ENCODE peak calls at places on chromosomes 6 and 20, in ten cellular contexts. One of them, this sample, is unnamed.

GRCh38 chr6:27451660-27452390 is 21.1 kb downstream of the ZNF184 start:
- DNase-seq in brain pericyte: no peak
- DNase-seq in stimulated activated CD4-positive, alpha-beta T cell treated with anti-CD3 and anti-CD28 coated beads, Interleukin-12 subunit alpha, Interleukin-12 subunit beta, amount 100 ng/mL, for 4 hours: no peak
- DNase-seq in cerebellum: no peak
- DNase-seq in AG10803: no peak
- DNase-seq in hypothalamus: no peak
- DNase-seq in lung microvascular endothelial cell: no peak
- DNase-seq in NCI-H510A treated with DMSO at 0.1 percent for 48 hours: no peak
- DNase-seq in activated B cell treated with CpG ODN at 0.5 μM for 24 hours: no peak
- DNase-seq in T47D: no peak
- DNase-seq in this sample: no peak

GRCh38 chr6:38110407-38111025 is 291.0 kb downstream of the ZFAND3 start:
- DNase-seq in activated B cell treated with CpG ODN at 0.5 μM for 24 hours: no peak
- DNase-seq in T47D: no peak
- DNase-seq in brain pericyte: no peak
- DNase-seq in AG10803: peak; percentile 16
- DNase-seq in hypothalamus: peak; percentile 8
- DNase-seq in stimulated activated CD4-positive, alpha-beta T cell treated with anti-CD3 and anti-CD28 coated beads, Interleukin-12 subunit alpha, Interleukin-12 subunit beta, amount 100 ng/mL, for 4 hours: no peak
- DNase-seq in lung microvascular endothelial cell: peak; percentile 9
- DNase-seq in cerebellum: no peak
- DNase-seq in NCI-H510A treated with DMSO at 0.1 percent for 48 hours: peak; percentile 83
- DNase-seq in this sample: no peak

GRCh38 chr20:32970973-32971300 is 33.3 kb downstream of the SUN5 start:
- DNase-seq in lung microvascular endothelial cell: no peak
- DNase-seq in AG10803: no peak
- DNase-seq in stimulated activated CD4-positive, alpha-beta T cell treated with anti-CD3 and anti-CD28 coated beads, Interleukin-12 subunit alpha, Interleukin-12 subunit beta, amount 100 ng/mL, for 4 hours: no peak
- DNase-seq in cerebellum: no peak
- DNase-seq in hypothalamus: no peak
- DNase-seq in brain pericyte: no peak
- DNase-seq in T47D: no peak
- DNase-seq in NCI-H510A treated with DMSO at 0.1 percent for 48 hours: no peak
- DNase-seq in activated B cell treated with CpG ODN at 0.5 μM for 24 hours: no peak
- DNase-seq in this sample: no peak

GRCh38 chr20:44264287-44264686 is 17.2 kb downstream of the GDAP1L1 start:
- DNase-seq in lung microvascular endothelial cell: no peak
- DNase-seq in activated B cell treated with CpG ODN at 0.5 μM for 24 hours: no peak
- DNase-seq in cerebellum: no peak
- DNase-seq in hypothalamus: no peak
- DNase-seq in NCI-H510A treated with DMSO at 0.1 percent for 48 hours: no peak
- DNase-seq in T47D: peak; percentile 78
- DNase-seq in stimulated activated CD4-positive, alpha-beta T cell treated with anti-CD3 and anti-CD28 coated beads, Interleukin-12 subunit alpha, Interleukin-12 subunit beta, amount 100 ng/mL, for 4 hours: no peak
- DNase-seq in AG10803: no peak
- DNase-seq in brain pericyte: no peak
- DNase-seq in this sample: peak; percentile 24

GRCh38 chr6:112117554-112117953 is 30.2 kb downstream of the FAM229B start:
- DNase-seq in stimulated activated CD4-positive, alpha-beta T cell treated with anti-CD3 and anti-CD28 coated beads, Interleukin-12 subunit alpha, Interleukin-12 subunit beta, amount 100 ng/mL, for 4 hours: no peak
- DNase-seq in T47D: no peak
- DNase-seq in cerebellum: no peak
- DNase-seq in activated B cell treated with CpG ODN at 0.5 μM for 24 hours: no peak
- DNase-seq in hypothalamus: no peak
- DNase-seq in AG10803: peak; percentile 34
- DNase-seq in brain pericyte: no peak
- DNase-seq in lung microvascular endothelial cell: peak; percentile 84
- DNase-seq in NCI-H510A treated with DMSO at 0.1 percent for 48 hours: no peak
- DNase-seq in this sample: peak; percentile 1

GRCh38 chr6:43807228-43808061 is 37.4 kb downstream of the VEGFA start:
- DNase-seq in cerebellum: no peak
- DNase-seq in NCI-H510A treated with DMSO at 0.1 percent for 48 hours: no peak
- DNase-seq in lung microvascular endothelial cell: no peak
- DNase-seq in brain pericyte: no peak
- DNase-seq in hypothalamus: no peak
- DNase-seq in stimulated activated CD4-positive, alpha-beta T cell treated with anti-CD3 and anti-CD28 coated beads, Interleukin-12 subunit alpha, Interleukin-12 subunit beta, amount 100 ng/mL, for 4 hours: no peak
- DNase-seq in T47D: no peak
- DNase-seq in activated B cell treated with CpG ODN at 0.5 μM for 24 hours: no peak
- DNase-seq in AG10803: no peak
- DNase-seq in this sample: no peak

GRCh38 chr6:100447900-100448700 is 16.6 kb downstream of the SIM1 start:
- DNase-seq in stimulated activated CD4-positive, alpha-beta T cell treated with anti-CD3 and anti-CD28 coated beads, Interleukin-12 subunit alpha, Interleukin-12 subunit beta, amount 100 ng/mL, for 4 hours: no peak
- DNase-seq in brain pericyte: no peak
- DNase-seq in AG10803: no peak
- DNase-seq in cerebellum: no peak
- DNase-seq in NCI-H510A treated with DMSO at 0.1 percent for 48 hours: no peak
- DNase-seq in lung microvascular endothelial cell: no peak
- DNase-seq in activated B cell treated with CpG ODN at 0.5 μM for 24 hours: no peak
- DNase-seq in T47D: no peak
- DNase-seq in hypothalamus: no peak
- DNase-seq in this sample: no peak

GRCh38 chr6:38686270-38687042 is 16.5 kb downstream of the GLO1 start:
- DNase-seq in cerebellum: no peak
- DNase-seq in lung microvascular endothelial cell: no peak
- DNase-seq in T47D: no peak
- DNase-seq in activated B cell treated with CpG ODN at 0.5 μM for 24 hours: no peak
- DNase-seq in AG10803: peak; percentile 1
- DNase-seq in stimulated activated CD4-positive, alpha-beta T cell treated with anti-CD3 and anti-CD28 coated beads, Interleukin-12 subunit alpha, Interleukin-12 subunit beta, amount 100 ng/mL, for 4 hours: no peak
- DNase-seq in brain pericyte: peak; percentile 25
- DNase-seq in NCI-H510A treated with DMSO at 0.1 percent for 48 hours: no peak
- DNase-seq in hypothalamus: no peak
- DNase-seq in this sample: no peak

GRCh38 chr20:49786226-49786625 is 26.4 kb upstream of the SLC9A8 start:
- DNase-seq in activated B cell treated with CpG ODN at 0.5 μM for 24 hours: no peak
- DNase-seq in T47D: no peak
- DNase-seq in hypothalamus: no peak
- DNase-seq in lung microvascular endothelial cell: no peak
- DNase-seq in NCI-H510A treated with DMSO at 0.1 percent for 48 hours: no peak
- DNase-seq in cerebellum: no peak
- DNase-seq in stimulated activated CD4-positive, alpha-beta T cell treated with anti-CD3 and anti-CD28 coated beads, Interleukin-12 subunit alpha, Interleukin-12 subunit beta, amount 100 ng/mL, for 4 hours: no peak
- DNase-seq in AG10803: no peak
- DNase-seq in brain pericyte: no peak
- DNase-seq in this sample: no peak

GRCh38 chr6:70225052-70225451 is 77.8 kb downstream of the COL9A1 start:
- DNase-seq in lung microvascular endothelial cell: no peak
- DNase-seq in brain pericyte: no peak
- DNase-seq in stimulated activated CD4-positive, alpha-beta T cell treated with anti-CD3 and anti-CD28 coated beads, Interleukin-12 subunit alpha, Interleukin-12 subunit beta, amount 100 ng/mL, for 4 hours: no peak
- DNase-seq in NCI-H510A treated with DMSO at 0.1 percent for 48 hours: no peak
- DNase-seq in activated B cell treated with CpG ODN at 0.5 μM for 24 hours: no peak
- DNase-seq in hypothalamus: peak; percentile 7
- DNase-seq in cerebellum: no peak
- DNase-seq in T47D: no peak
- DNase-seq in AG10803: no peak
- DNase-seq in this sample: no peak

GRCh38 chr6:158328446-158328845 is 16.2 kb downstream of the TULP4 start:
- DNase-seq in activated B cell treated with CpG ODN at 0.5 μM for 24 hours: no peak
- DNase-seq in brain pericyte: no peak
- DNase-seq in hypothalamus: no peak
- DNase-seq in stimulated activated CD4-positive, alpha-beta T cell treated with anti-CD3 and anti-CD28 coated beads, Interleukin-12 subunit alpha, Interleukin-12 subunit beta, amount 100 ng/mL, for 4 hours: no peak
- DNase-seq in AG10803: no peak
- DNase-seq in cerebellum: no peak
- DNase-seq in T47D: peak; percentile 52
- DNase-seq in lung microvascular endothelial cell: no peak
- DNase-seq in NCI-H510A treated with DMSO at 0.1 percent for 48 hours: peak; percentile 53
- DNase-seq in this sample: no peak

GRCh38 chr6:156033598-156033997 is 578.0 kb upstream of the NOX3 start:
- DNase-seq in hypothalamus: no peak
- DNase-seq in NCI-H510A treated with DMSO at 0.1 percent for 48 hours: no peak
- DNase-seq in activated B cell treated with CpG ODN at 0.5 μM for 24 hours: no peak
- DNase-seq in T47D: no peak
- DNase-seq in stimulated activated CD4-positive, alpha-beta T cell treated with anti-CD3 and anti-CD28 coated beads, Interleukin-12 subunit alpha, Interleukin-12 subunit beta, amount 100 ng/mL, for 4 hours: no peak
- DNase-seq in brain pericyte: no peak
- DNase-seq in AG10803: no peak
- DNase-seq in cerebellum: no peak
- DNase-seq in lung microvascular endothelial cell: no peak
- DNase-seq in this sample: no peak

GRCh38 chr6:35214869-35215664 is 1.3 kb downstream of the SCUBE3 start:
- DNase-seq in NCI-H510A treated with DMSO at 0.1 percent for 48 hours: no peak
- DNase-seq in T47D: no peak
- DNase-seq in cerebellum: no peak
- DNase-seq in brain pericyte: no peak
- DNase-seq in hypothalamus: no peak
- DNase-seq in AG10803: no peak
- DNase-seq in activated B cell treated with CpG ODN at 0.5 μM for 24 hours: no peak
- DNase-seq in lung microvascular endothelial cell: no peak
- DNase-seq in stimulated activated CD4-positive, alpha-beta T cell treated with anti-CD3 and anti-CD28 coated beads, Interleukin-12 subunit alpha, Interleukin-12 subunit beta, amount 100 ng/mL, for 4 hours: no peak
- DNase-seq in this sample: no peak

GRCh38 chr6:18155273-18155863 is at the start of gene KDM1B:
- DNase-seq in brain pericyte: peak; percentile 94
- DNase-seq in activated B cell treated with CpG ODN at 0.5 μM for 24 hours: peak; percentile 96
- DNase-seq in NCI-H510A treated with DMSO at 0.1 percent for 48 hours: peak; percentile 93
- DNase-seq in cerebellum: peak; percentile 100
- DNase-seq in T47D: peak; percentile 99
- DNase-seq in AG10803: peak; percentile 98
- DNase-seq in stimulated activated CD4-positive, alpha-beta T cell treated with anti-CD3 and anti-CD28 coated beads, Interleukin-12 subunit alpha, Interleukin-12 subunit beta, amount 100 ng/mL, for 4 hours: peak; percentile 96
- DNase-seq in hypothalamus: no peak
- DNase-seq in lung microvascular endothelial cell: peak; percentile 99
- DNase-seq in this sample: peak; percentile 98

GRCh38 chr6:42443312-42444075 is 8.2 kb downstream of the TRERF1 start:
- DNase-seq in stimulated activated CD4-positive, alpha-beta T cell treated with anti-CD3 and anti-CD28 coated beads, Interleukin-12 subunit alpha, Interleukin-12 subunit beta, amount 100 ng/mL, for 4 hours: no peak
- DNase-seq in T47D: no peak
- DNase-seq in NCI-H510A treated with DMSO at 0.1 percent for 48 hours: no peak
- DNase-seq in lung microvascular endothelial cell: no peak
- DNase-seq in AG10803: no peak
- DNase-seq in activated B cell treated with CpG ODN at 0.5 μM for 24 hours: no peak
- DNase-seq in cerebellum: no peak
- DNase-seq in brain pericyte: no peak
- DNase-seq in hypothalamus: no peak
- DNase-seq in this sample: no peak

GRCh38 chr6:135183532-135184440 is 2.7 kb downstream of the MYB start:
- DNase-seq in brain pericyte: no peak
- DNase-seq in lung microvascular endothelial cell: peak; percentile 18
- DNase-seq in NCI-H510A treated with DMSO at 0.1 percent for 48 hours: peak; percentile 36
- DNase-seq in T47D: peak; percentile 91
- DNase-seq in stimulated activated CD4-positive, alpha-beta T cell treated with anti-CD3 and anti-CD28 coated beads, Interleukin-12 subunit alpha, Interleukin-12 subunit beta, amount 100 ng/mL, for 4 hours: peak; percentile 68
- DNase-seq in hypothalamus: no peak
- DNase-seq in AG10803: no peak
- DNase-seq in activated B cell treated with CpG ODN at 0.5 μM for 24 hours: peak; percentile 48
- DNase-seq in cerebellum: no peak
- DNase-seq in this sample: peak; percentile 23

GRCh38 chr6:84536914-84537638 is 227.3 kb downstream of the TBX18 start:
- DNase-seq in stimulated activated CD4-positive, alpha-beta T cell treated with anti-CD3 and anti-CD28 coated beads, Interleukin-12 subunit alpha, Interleukin-12 subunit beta, amount 100 ng/mL, for 4 hours: no peak
- DNase-seq in NCI-H510A treated with DMSO at 0.1 percent for 48 hours: no peak
- DNase-seq in hypothalamus: no peak
- DNase-seq in brain pericyte: no peak
- DNase-seq in AG10803: no peak
- DNase-seq in lung microvascular endothelial cell: no peak
- DNase-seq in cerebellum: no peak
- DNase-seq in T47D: peak; percentile 1
- DNase-seq in activated B cell treated with CpG ODN at 0.5 μM for 24 hours: no peak
- DNase-seq in this sample: no peak

GRCh38 chr6:67698534-67698933 is 936.5 kb upstream of the ADGRB3 start:
- DNase-seq in NCI-H510A treated with DMSO at 0.1 percent for 48 hours: peak; percentile 46
- DNase-seq in T47D: no peak
- DNase-seq in brain pericyte: no peak
- DNase-seq in AG10803: no peak
- DNase-seq in cerebellum: no peak
- DNase-seq in activated B cell treated with CpG ODN at 0.5 μM for 24 hours: no peak
- DNase-seq in stimulated activated CD4-positive, alpha-beta T cell treated with anti-CD3 and anti-CD28 coated beads, Interleukin-12 subunit alpha, Interleukin-12 subunit beta, amount 100 ng/mL, for 4 hours: no peak
- DNase-seq in hypothalamus: no peak
- DNase-seq in lung microvascular endothelial cell: no peak
- DNase-seq in this sample: no peak

GRCh38 chr6:97049254-97050004 is 124.9 kb downstream of the KLHL32 start:
- DNase-seq in activated B cell treated with CpG ODN at 0.5 μM for 24 hours: no peak
- DNase-seq in AG10803: no peak
- DNase-seq in brain pericyte: no peak
- DNase-seq in lung microvascular endothelial cell: no peak
- DNase-seq in T47D: no peak
- DNase-seq in stimulated activated CD4-positive, alpha-beta T cell treated with anti-CD3 and anti-CD28 coated beads, Interleukin-12 subunit alpha, Interleukin-12 subunit beta, amount 100 ng/mL, for 4 hours: no peak
- DNase-seq in hypothalamus: no peak
- DNase-seq in cerebellum: no peak
- DNase-seq in NCI-H510A treated with DMSO at 0.1 percent for 48 hours: no peak
- DNase-seq in this sample: no peak

GRCh38 chr6:27720607-27721580 is 191.3 kb downstream of the OR2B2 start:
- DNase-seq in T47D: no peak
- DNase-seq in stimulated activated CD4-positive, alpha-beta T cell treated with anti-CD3 and anti-CD28 coated beads, Interleukin-12 subunit alpha, Interleukin-12 subunit beta, amount 100 ng/mL, for 4 hours: no peak
- DNase-seq in NCI-H510A treated with DMSO at 0.1 percent for 48 hours: no peak
- DNase-seq in lung microvascular endothelial cell: peak; percentile 8
- DNase-seq in AG10803: peak; percentile 2
- DNase-seq in brain pericyte: no peak
- DNase-seq in cerebellum: no peak
- DNase-seq in hypothalamus: no peak
- DNase-seq in activated B cell treated with CpG ODN at 0.5 μM for 24 hours: no peak
- DNase-seq in this sample: peak; percentile 60

GRCh38 chr6:150755524-150755923 is 110.0 kb upstream of the MTHFD1L start:
- DNase-seq in NCI-H510A treated with DMSO at 0.1 percent for 48 hours: no peak
- DNase-seq in cerebellum: no peak
- DNase-seq in brain pericyte: no peak
- DNase-seq in T47D: no peak
- DNase-seq in lung microvascular endothelial cell: no peak
- DNase-seq in hypothalamus: no peak
- DNase-seq in AG10803: no peak
- DNase-seq in stimulated activated CD4-positive, alpha-beta T cell treated with anti-CD3 and anti-CD28 coated beads, Interleukin-12 subunit alpha, Interleukin-12 subunit beta, amount 100 ng/mL, for 4 hours: no peak
- DNase-seq in activated B cell treated with CpG ODN at 0.5 μM for 24 hours: no peak
- DNase-seq in this sample: no peak

GRCh38 chr20:41242807-41243206 is 74.7 kb downstream of the ZHX3 start:
- DNase-seq in AG10803: no peak
- DNase-seq in brain pericyte: no peak
- DNase-seq in lung microvascular endothelial cell: no peak
- DNase-seq in T47D: no peak
- DNase-seq in cerebellum: no peak
- DNase-seq in hypothalamus: no peak
- DNase-seq in activated B cell treated with CpG ODN at 0.5 μM for 24 hours: no peak
- DNase-seq in NCI-H510A treated with DMSO at 0.1 percent for 48 hours: no peak
- DNase-seq in stimulated activated CD4-positive, alpha-beta T cell treated with anti-CD3 and anti-CD28 coated beads, Interleukin-12 subunit alpha, Interleukin-12 subunit beta, amount 100 ng/mL, for 4 hours: no peak
- DNase-seq in this sample: no peak

GRCh38 chr6:87702589-87702945 is 534 bp upstream of the AKIRIN2 start:
- DNase-seq in activated B cell treated with CpG ODN at 0.5 μM for 24 hours: no peak
- DNase-seq in NCI-H510A treated with DMSO at 0.1 percent for 48 hours: peak; percentile 62
- DNase-seq in lung microvascular endothelial cell: peak; percentile 65
- DNase-seq in stimulated activated CD4-positive, alpha-beta T cell treated with anti-CD3 and anti-CD28 coated beads, Interleukin-12 subunit alpha, Interleukin-12 subunit beta, amount 100 ng/mL, for 4 hours: no peak
- DNase-seq in brain pericyte: no peak
- DNase-seq in T47D: peak; percentile 20
- DNase-seq in AG10803: peak; percentile 59
- DNase-seq in cerebellum: no peak
- DNase-seq in hypothalamus: no peak
- DNase-seq in this sample: no peak

GRCh38 chr6:17505767-17506280 is 94.3 kb upstream of the FAM8A1 start:
- DNase-seq in AG10803: peak; percentile 65
- DNase-seq in NCI-H510A treated with DMSO at 0.1 percent for 48 hours: no peak
- DNase-seq in stimulated activated CD4-positive, alpha-beta T cell treated with anti-CD3 and anti-CD28 coated beads, Interleukin-12 subunit alpha, Interleukin-12 subunit beta, amount 100 ng/mL, for 4 hours: no peak
- DNase-seq in brain pericyte: no peak
- DNase-seq in hypothalamus: no peak
- DNase-seq in activated B cell treated with CpG ODN at 0.5 μM for 24 hours: no peak
- DNase-seq in T47D: no peak
- DNase-seq in lung microvascular endothelial cell: peak; percentile 42
- DNase-seq in cerebellum: no peak
- DNase-seq in this sample: no peak

GRCh38 chr20:45038747-45039469 is 62.0 kb downstream of the KCNS1 start:
- DNase-seq in NCI-H510A treated with DMSO at 0.1 percent for 48 hours: no peak
- DNase-seq in hypothalamus: no peak
- DNase-seq in T47D: no peak
- DNase-seq in AG10803: peak; percentile 54
- DNase-seq in activated B cell treated with CpG ODN at 0.5 μM for 24 hours: no peak
- DNase-seq in lung microvascular endothelial cell: no peak
- DNase-seq in cerebellum: no peak
- DNase-seq in brain pericyte: no peak
- DNase-seq in stimulated activated CD4-positive, alpha-beta T cell treated with anti-CD3 and anti-CD28 coated beads, Interleukin-12 subunit alpha, Interleukin-12 subunit beta, amount 100 ng/mL, for 4 hours: no peak
- DNase-seq in this sample: no peak

GRCh38 chr6:2632943-2633584 is 117.7 kb downstream of the MYLK4 start:
- DNase-seq in stimulated activated CD4-positive, alpha-beta T cell treated with anti-CD3 and anti-CD28 coated beads, Interleukin-12 subunit alpha, Interleukin-12 subunit beta, amount 100 ng/mL, for 4 hours: no peak
- DNase-seq in NCI-H510A treated with DMSO at 0.1 percent for 48 hours: no peak
- DNase-seq in lung microvascular endothelial cell: no peak
- DNase-seq in cerebellum: no peak
- DNase-seq in AG10803: no peak
- DNase-seq in T47D: no peak
- DNase-seq in brain pericyte: peak; percentile 53
- DNase-seq in activated B cell treated with CpG ODN at 0.5 μM for 24 hours: no peak
- DNase-seq in hypothalamus: no peak
- DNase-seq in this sample: no peak

GRCh38 chr6:111551521-111552231 is 54.0 kb downstream of the TRAF3IP2 start:
- DNase-seq in brain pericyte: no peak
- DNase-seq in AG10803: no peak
- DNase-seq in activated B cell treated with CpG ODN at 0.5 μM for 24 hours: no peak
- DNase-seq in hypothalamus: no peak
- DNase-seq in stimulated activated CD4-positive, alpha-beta T cell treated with anti-CD3 and anti-CD28 coated beads, Interleukin-12 subunit alpha, Interleukin-12 subunit beta, amount 100 ng/mL, for 4 hours: no peak
- DNase-seq in lung microvascular endothelial cell: peak; percentile 64
- DNase-seq in NCI-H510A treated with DMSO at 0.1 percent for 48 hours: no peak
- DNase-seq in T47D: peak; percentile 29
- DNase-seq in cerebellum: peak; percentile 63
- DNase-seq in this sample: peak; percentile 59

GRCh38 chr20:56268536-56268935 is 20.0 kb downstream of the MC3R start:
- DNase-seq in lung microvascular endothelial cell: no peak
- DNase-seq in T47D: no peak
- DNase-seq in hypothalamus: no peak
- DNase-seq in stimulated activated CD4-positive, alpha-beta T cell treated with anti-CD3 and anti-CD28 coated beads, Interleukin-12 subunit alpha, Interleukin-12 subunit beta, amount 100 ng/mL, for 4 hours: no peak
- DNase-seq in brain pericyte: no peak
- DNase-seq in NCI-H510A treated with DMSO at 0.1 percent for 48 hours: no peak
- DNase-seq in cerebellum: no peak
- DNase-seq in activated B cell treated with CpG ODN at 0.5 μM for 24 hours: no peak
- DNase-seq in AG10803: no peak
- DNase-seq in this sample: no peak

This sample was measured in Caki2.